ENCODE peak calls at places on chromosomes 16 and 17, in eight cellular contexts. W is progenitor cell of endocrine pancreas, D is EL, R is EH, T is testis, F is epithelial cell of esophagus, A is HCT116, K is fibroblast of pulmonary artery. L is an unnamed sample.
A peak's percentile ranks its signal among the peaks of the same experiment; 100 is the strongest.

GRCh38 chr17:82743344-82744219 is 8.2 kb downstream of the FN3K start:
- DNase-seq in W (no peak), D (no peak), A (no peak), R (no peak), T (no peak), F (no peak), K (no peak), L (no peak)

GRCh38 chr17:35189291-35189690 is 4.9 kb downstream of the SLC35G3 start:
- DNase-seq in T (no peak), K (peak; percentile 6), D (peak; percentile 14), R (peak; percentile 17), A (no peak), W (no peak), F (peak; percentile 75), L (no peak)

GRCh38 chr16:21950782-21951521 is 2.2 kb upstream of the UQCRC2 start:
- DNase-seq in K (peak; percentile 63), T (peak; percentile 29), R (peak; percentile 54), A (peak; percentile 36), D (peak; percentile 21), W (no peak), F (peak; percentile 55), L (no peak)

GRCh38 chr17:728911-729310 is 3.5 kb upstream of the TLCD3A start:
- DNase-seq in W (no peak), K (no peak), R (no peak), T (no peak), F (peak; percentile 99), D (no peak), A (no peak), L (no peak)

GRCh38 chr16:88688013-88688778 is 1.9 kb upstream of the SNAI3 start:
- DNase-seq in F (peak; percentile 66), W (peak; percentile 8), T (no peak), K (no peak), D (no peak), A (no peak), R (no peak), L (peak; percentile 86)

GRCh38 chr16:53220585-53220984 is 165.8 kb downstream of the CHD9 start:
- DNase-seq in D (peak; percentile 47), A (no peak), T (no peak), R (peak; percentile 74), F (no peak), K (peak; percentile 60), W (no peak), L (no peak)

GRCh38 chr17:50947844-50948514 is 81.8 kb upstream of the TOB1 start:
- DNase-seq in F (peak; percentile 37), K (no peak), A (no peak), T (peak; percentile 64), D (no peak), R (no peak), W (no peak), L (no peak)

GRCh38 chr16:80231888-80232287 is 308.9 kb upstream of the DYNLRB2 start:
- DNase-seq in R (peak; percentile 93), F (peak; percentile 86), D (peak; percentile 94), A (no peak), W (no peak), T (no peak), K (peak; percentile 24), L (no peak)

GRCh38 chr17:4583206-4583605 is 1.1 kb upstream of the SMTNL2 start:
- DNase-seq in K (no peak), A (no peak), D (no peak), R (no peak), T (no peak), F (no peak), W (no peak), L (no peak)

GRCh38 chr17:76239538-76240274 is 587 bp downstream of the RNF157 start:
- DNase-seq in K (no peak), A (no peak), R (no peak), F (no peak), D (no peak), T (no peak), W (peak; percentile 18), L (no peak)

GRCh38 chr17:29059281-29059680 is 16.3 kb downstream of the PIPOX start:
- DNase-seq in K (peak; percentile 65), W (no peak), D (peak; percentile 22), T (no peak), F (peak; percentile 70), A (no peak), R (peak; percentile 43), L (no peak)

GRCh38 chr16:30562021-30562420 is 3.8 kb upstream of the ZNF764 start:
- DNase-seq in F (no peak), D (no peak), W (no peak), R (no peak), K (no peak), A (no peak), T (peak; percentile 22), L (no peak)

L was measured in D721Med.